ENCODE peak calls at places on chromosomes 16 and 17, in five cellular contexts. One of them, this sample, is unnamed.

GRCh38 chr17:60594747-60595146 is 5.2 kb upstream of the PPM1D start:
- DNase-seq in colonic mucosa: no peak
- DNase-seq in spleen: no peak
- DNase-seq in pancreas: no peak
- DNase-seq in effector memory CD4-positive, alpha-beta T cell: no peak
- DNase-seq in this sample: no peak

GRCh38 chr17:8147141-8147804 is 4.9 kb downstream of the PER1 start:
- DNase-seq in effector memory CD4-positive, alpha-beta T cell: no peak
- DNase-seq in spleen: no peak
- DNase-seq in pancreas: no peak
- DNase-seq in colonic mucosa: no peak
- DNase-seq in this sample: peak; percentile 48

GRCh38 chr16:89505204-89506112 is 2.7 kb upstream of the SPG7 start:
- DNase-seq in pancreas: peak; percentile 74
- DNase-seq in colonic mucosa: peak; percentile 98
- DNase-seq in effector memory CD4-positive, alpha-beta T cell: peak; percentile 82
- DNase-seq in spleen: peak; percentile 95
- DNase-seq in this sample: peak; percentile 89

GRCh38 chr16:75258807-75259141 is 7.3 kb upstream of the BCAR1 start:
- DNase-seq in effector memory CD4-positive, alpha-beta T cell: no peak
- DNase-seq in pancreas: no peak
- DNase-seq in colonic mucosa: no peak
- DNase-seq in spleen: no peak
- DNase-seq in this sample: no peak

GRCh38 chr17:28575126-28575795 is 1.4 kb downstream of the ALDOC start:
- DNase-seq in effector memory CD4-positive, alpha-beta T cell: no peak
- DNase-seq in pancreas: no peak
- DNase-seq in spleen: no peak
- DNase-seq in colonic mucosa: no peak
- DNase-seq in this sample: no peak

GRCh38 chr17:70677783-70678647 is 508.7 kb downstream of the KCNJ2 start:
- DNase-seq in spleen: no peak
- DNase-seq in pancreas: no peak
- DNase-seq in colonic mucosa: no peak
- DNase-seq in effector memory CD4-positive, alpha-beta T cell: no peak
- DNase-seq in this sample: peak; percentile 49

GRCh38 chr16:67645397-67646121 is 615 bp downstream of the CARMIL2 start:
- DNase-seq in spleen: peak; percentile 80
- DNase-seq in pancreas: no peak
- DNase-seq in effector memory CD4-positive, alpha-beta T cell: no peak
- DNase-seq in colonic mucosa: no peak
- DNase-seq in this sample: peak; percentile 69

GRCh38 chr17:82245144-82246039 is 16.6 kb downstream of the SLC16A3 start:
- DNase-seq in pancreas: no peak
- DNase-seq in colonic mucosa: no peak
- DNase-seq in spleen: peak; percentile 77
- DNase-seq in effector memory CD4-positive, alpha-beta T cell: no peak
- DNase-seq in this sample: no peak

GRCh38 chr17:69609495-69610315 is 195.2 kb downstream of the MAP2K6 start:
- DNase-seq in colonic mucosa: peak; percentile 19
- DNase-seq in effector memory CD4-positive, alpha-beta T cell: no peak
- DNase-seq in pancreas: no peak
- DNase-seq in spleen: no peak
- DNase-seq in this sample: no peak

GRCh38 chr16:23509763-23510153 is 536 bp downstream of the GGA2 start:
- DNase-seq in spleen: no peak
- DNase-seq in colonic mucosa: peak; percentile 45
- DNase-seq in effector memory CD4-positive, alpha-beta T cell: peak; percentile 21
- DNase-seq in pancreas: no peak
- DNase-seq in this sample: peak; percentile 36

GRCh38 chr16:50458694-50459271 is 89.4 kb upstream of the NKD1 start:
- DNase-seq in colonic mucosa: no peak
- DNase-seq in pancreas: no peak
- DNase-seq in effector memory CD4-positive, alpha-beta T cell: no peak
- DNase-seq in spleen: no peak
- DNase-seq in this sample: no peak

GRCh38 chr17:77735051-77735340 is 223.5 kb upstream of the TNRC6C start:
- DNase-seq in spleen: no peak
- DNase-seq in effector memory CD4-positive, alpha-beta T cell: no peak
- DNase-seq in colonic mucosa: no peak
- DNase-seq in pancreas: no peak
- DNase-seq in this sample: no peak

GRCh38 chr17:55742272-55743102 is 8.4 kb upstream of the PCTP start:
- DNase-seq in spleen: no peak
- DNase-seq in pancreas: no peak
- DNase-seq in effector memory CD4-positive, alpha-beta T cell: no peak
- DNase-seq in colonic mucosa: no peak
- DNase-seq in this sample: no peak

GRCh38 chr16:72794319-72794718 is 253.6 kb downstream of the ZFHX3 start:
- DNase-seq in pancreas: no peak
- DNase-seq in effector memory CD4-positive, alpha-beta T cell: no peak
- DNase-seq in colonic mucosa: no peak
- DNase-seq in spleen: no peak
- DNase-seq in this sample: no peak

GRCh38 chr16:84795338-84796053 is 24.3 kb upstream of the CRISPLD2 start:
- DNase-seq in spleen: peak; percentile 48
- DNase-seq in pancreas: no peak
- DNase-seq in effector memory CD4-positive, alpha-beta T cell: no peak
- DNase-seq in colonic mucosa: peak; percentile 56
- DNase-seq in this sample: peak; percentile 82

GRCh38 chr17:39652635-39653315 is 12.4 kb upstream of the TCAP start:
- DNase-seq in colonic mucosa: no peak
- DNase-seq in spleen: no peak
- DNase-seq in pancreas: no peak
- DNase-seq in effector memory CD4-positive, alpha-beta T cell: no peak
- DNase-seq in this sample: no peak

DNA sequence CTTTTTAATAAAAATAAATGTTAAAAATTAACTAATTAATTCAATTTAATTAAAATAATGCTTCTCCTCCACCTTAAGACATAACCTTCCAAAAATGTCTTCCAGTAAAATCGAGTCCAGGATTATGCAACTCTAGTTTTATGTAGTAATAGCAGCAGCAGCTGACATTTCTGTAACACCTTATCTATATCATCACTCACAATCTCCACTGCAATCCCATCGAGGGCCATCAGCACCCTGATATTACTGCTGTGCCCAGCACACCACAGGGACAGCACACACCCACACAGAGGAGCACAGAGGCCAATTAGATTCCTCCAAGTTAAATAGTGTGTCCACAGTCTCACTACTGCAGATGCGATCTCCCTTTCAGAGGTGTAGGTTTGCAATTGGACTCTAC is 2.9 kb downstream of the RPH3AL start:
- DNase-seq in colonic mucosa: no peak
- DNase-seq in effector memory CD4-positive, alpha-beta T cell: no peak
- DNase-seq in pancreas: no peak
- DNase-seq in spleen: no peak
- DNase-seq in this sample: no peak
- H3K4me1 ChIP-seq in colonic mucosa: peaks cover 16% of the 10 kb centered on the region
- H3K4me1 ChIP-seq in effector memory CD4-positive, alpha-beta T cell: no peaks in the 10 kb centered on the region
- H3K4me1 ChIP-seq in pancreas: peaks cover 54% of the 10 kb centered on the region
- H3K4me1 ChIP-seq in spleen: peaks cover 53% of the 10 kb centered on the region
- H3K4me1 ChIP-seq in this sample: no peaks in the 10 kb centered on the region

DNA sequence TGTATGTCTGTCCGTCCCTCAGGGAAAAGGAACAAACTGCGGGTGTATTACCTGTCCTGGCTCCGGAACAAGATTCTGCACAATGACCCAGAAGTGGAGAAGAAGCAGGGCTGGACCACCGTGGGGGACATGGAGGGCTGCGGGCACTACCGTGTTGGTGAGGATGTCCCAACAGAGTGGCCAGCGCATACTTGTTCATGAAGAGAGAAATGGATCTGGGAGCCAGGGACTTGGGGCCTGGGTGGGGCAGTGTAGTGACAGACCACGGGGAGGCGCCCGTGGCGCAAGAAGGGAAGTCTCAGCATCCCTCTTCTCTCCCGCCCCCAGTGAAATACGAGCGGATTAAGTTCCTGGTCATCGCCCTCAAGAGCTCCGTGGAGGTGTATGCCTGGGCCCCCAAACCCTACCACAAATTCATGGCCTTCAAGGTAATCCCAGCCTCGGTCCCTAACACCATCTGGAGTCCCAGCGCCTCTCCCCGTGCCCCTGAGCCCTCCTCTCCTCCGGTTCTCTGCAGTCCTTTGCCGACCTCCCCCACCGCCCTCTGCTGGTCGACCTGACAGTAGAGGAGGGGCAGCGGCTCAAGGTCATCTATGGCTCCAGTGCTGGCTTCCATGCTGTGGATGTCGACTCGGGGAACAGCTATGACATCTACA is 3.5 kb upstream of the C17orf107 start:
- DNase-seq in pancreas: no peak
- DNase-seq in colonic mucosa: no peak
- DNase-seq in spleen: no peak
- DNase-seq in effector memory CD4-positive, alpha-beta T cell: no peak
- DNase-seq in this sample: no peak
- H3K36me3 ChIP-seq in pancreas: peaks cover 9% of the 10 kb centered on the region
- H3K36me3 ChIP-seq in colonic mucosa: peaks cover 33% of the 10 kb centered on the region
- H3K36me3 ChIP-seq in spleen: peaks cover 3% of the 10 kb centered on the region
- H3K36me3 ChIP-seq in effector memory CD4-positive, alpha-beta T cell: peaks cover 59% of the 10 kb centered on the region
- H3K36me3 ChIP-seq in this sample: no peaks in the 10 kb centered on the region

GRCh38 chr16:80323808-80324195 is 217.0 kb upstream of the DYNLRB2 start:
- DNase-seq in spleen: no peak
- DNase-seq in pancreas: no peak
- DNase-seq in effector memory CD4-positive, alpha-beta T cell: no peak
- DNase-seq in colonic mucosa: no peak
- DNase-seq in this sample: no peak
- H3K4me3 ChIP-seq in spleen: no peak overlapping the region
- H3K4me3 ChIP-seq in pancreas: no peak overlapping the region
- H3K4me3 ChIP-seq in effector memory CD4-positive, alpha-beta T cell: no peak overlapping the region
- H3K4me3 ChIP-seq in colonic mucosa: no peak overlapping the region
- H3K4me3 ChIP-seq in this sample: no peak overlapping the region

GRCh38 chr17:78762007-78762406 is 20.1 kb downstream of the CYTH1 start:
- DNase-seq in effector memory CD4-positive, alpha-beta T cell: no peak
- DNase-seq in colonic mucosa: no peak
- DNase-seq in spleen: no peak
- DNase-seq in pancreas: no peak
- DNase-seq in this sample: no peak
- H3K4me1 ChIP-seq in effector memory CD4-positive, alpha-beta T cell: peaks cover 86% of the 10 kb centered on the region
- H3K4me1 ChIP-seq in colonic mucosa: no peaks in the 10 kb centered on the region
- H3K4me1 ChIP-seq in spleen: peaks cover 91% of the 10 kb centered on the region
- H3K4me1 ChIP-seq in pancreas: peaks cover 24% of the 10 kb centered on the region
- H3K4me1 ChIP-seq in this sample: no peaks in the 10 kb centered on the region

This sample was measured in aorta.